ENCODE peak calls at places on chromosomes 4 and X, in nine cellular contexts. O is stomach; P is CD8-positive, alpha-beta T cell; S is SK-N-SH; J is Peyer's patch; L is iPS DF 6.9; K is A673; I is mammary epithelial cell; D is H1. F is an unnamed sample. For H3K4me1, the result is how much of the 10 kb centered on the place peaks cover.

GRCh38 chr4:111283066-111283677 is 660.3 kb upstream of the PITX2 start:
- DNase-seq in L (peak), P (peak), O (peak), D (peak), J (no peak), S (peak), I (peak), K (peak), F (peak)

GRCh38 chr4:23878235-23878861 is 11.5 kb downstream of the PPARGC1A start:
- DNase-seq in S (no peak), J (no peak), P (no peak), K (no peak), I (no peak), O (no peak), L (no peak), D (no peak), F (no peak)

GRCh38 chrX:2785538-2785937 is 33.7 kb downstream of the XG start:
- DNase-seq in P (no peak), K (no peak), J (no peak), S (no peak), L (no peak), O (no peak), D (no peak), I (peak), F (no peak)

GRCh38 chrX:124300412-124300811 is 32.0 kb upstream of the TEX13D start:
- DNase-seq in S (no peak), O (no peak), D (no peak), I (no peak), J (no peak), L (no peak), K (peak), P (no peak), F (peak)

GRCh38 chr4:147944670-147945260 is 212.9 kb downstream of the ARHGAP10 start:
- DNase-seq in D (no peak), P (no peak), K (no peak), I (no peak), J (no peak), O (no peak), S (no peak), L (no peak), F (no peak)

GRCh38 chr4:53622739-53623151 is 31.5 kb upstream of the LNX1 start:
- DNase-seq in I (peak), P (no peak), S (no peak), K (no peak), L (no peak), J (no peak), D (no peak), O (no peak), F (no peak)

GRCh38 chr4:155042014-155042413 is 166.4 kb upstream of the NPY2R start:
- DNase-seq in D (no peak), J (no peak), L (no peak), K (no peak), P (no peak), S (no peak), O (no peak), I (no peak), F (no peak)

GRCh38 chrX:129721870-129722269 is 16.9 kb upstream of the XPNPEP2 start:
- DNase-seq in P (no peak), S (no peak), O (no peak), K (no peak), D (no peak), J (no peak), I (no peak), L (no peak), F (no peak)

GRCh38 chrX:147894332-147894870 is 17.3 kb upstream of the FMR1 start:
- DNase-seq in I (no peak), O (no peak), K (no peak), L (no peak), S (no peak), J (no peak), P (no peak), D (no peak), F (no peak)

GRCh38 chr4:19786616-19787015 is 465.1 kb upstream of the SLIT2 start:
- DNase-seq in O (no peak), I (no peak), P (no peak), S (no peak), J (no peak), L (no peak), K (no peak), D (no peak), F (no peak)

GRCh38 chrX:129593137-129593536 is 53.1 kb downstream of the OCRL start:
- DNase-seq in I (peak), S (no peak), D (no peak), O (no peak), J (no peak), L (no peak), P (no peak), K (no peak), F (no peak)

DNA sequence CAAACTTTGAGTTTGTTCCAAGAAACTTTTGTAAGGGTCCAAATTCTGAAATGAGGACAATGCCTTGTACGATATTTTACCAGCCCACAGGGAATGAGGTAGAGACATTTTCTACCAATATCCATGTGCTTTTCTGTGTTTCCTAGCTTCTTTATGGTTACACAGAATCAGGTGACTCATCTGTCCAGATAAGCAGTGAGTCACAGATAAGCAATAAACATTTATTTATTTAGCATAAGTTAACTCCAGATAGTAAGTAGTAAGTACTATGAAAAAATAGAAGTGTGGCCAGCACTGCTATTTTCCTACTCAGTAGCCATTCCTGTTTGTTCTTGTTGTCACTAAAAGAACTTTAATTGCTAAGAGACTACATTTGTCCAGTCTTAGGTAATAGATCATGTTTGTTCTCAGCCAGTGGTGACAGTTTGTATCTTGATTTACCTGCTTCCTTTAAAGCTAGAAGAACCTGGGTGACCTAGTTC is 7.4 kb downstream of the AFF1 start:
- DNase-seq in D (no peak), O (no peak), J (no peak), K (no peak), L (no peak), I (no peak), P (no peak), S (no peak), F (no peak)
- H3K4me1 ChIP-seq in D (under half), O (half or more), J (under half), K (under half), L (under half), I (under half), P (under half), S (under half), F (half or more)

DNA sequence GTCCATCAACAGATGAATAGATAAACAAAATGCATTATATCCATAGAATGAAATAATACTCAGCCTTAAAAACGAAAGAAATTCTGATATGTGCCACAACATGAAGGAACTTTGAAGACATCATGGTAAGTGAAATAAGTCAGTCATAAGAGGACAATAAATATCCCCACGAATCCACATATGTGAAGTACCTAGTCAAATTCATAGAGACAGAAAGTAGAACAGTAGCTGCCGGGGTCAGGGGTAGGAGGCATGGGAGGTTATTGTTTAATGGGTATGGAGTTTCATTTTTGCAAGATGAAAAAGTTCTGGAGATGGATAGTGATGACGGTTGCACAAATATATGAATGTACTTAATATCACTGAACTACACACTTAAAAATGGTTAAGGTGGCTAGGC is 151.6 kb upstream of the MAP3K15 start:
- DNase-seq in O (no peak), K (no peak), J (no peak), I (no peak), D (no peak), S (no peak), L (no peak), P (no peak), F (no peak)
- H3K4me1 ChIP-seq in O (under half), K (under half), J (under half), I (under half), D (under half), S (under half), L (under half), P (under half), F (under half)

GRCh38 chr4:2261110-2261852 is 628 bp downstream of the MXD4 start:
- DNase-seq in S (peak), L (no peak), I (peak), P (peak), D (peak), O (peak), K (peak), J (peak), F (peak)

GRCh38 chr4:2263701-2264321 is 1.9 kb upstream of the MXD4 start:
- DNase-seq in O (no peak), K (no peak), D (no peak), J (no peak), L (no peak), S (no peak), P (no peak), I (no peak), F (no peak)

GRCh38 chr4:2261853-2262144 is at the start of gene MXD4:
- DNase-seq in L (no peak), D (no peak), P (no peak), K (peak), I (no peak), O (no peak), J (no peak), S (no peak), F (no peak)

GRCh38 chr4:2262145-2262943 is 435 bp upstream of the MXD4 start:
- DNase-seq in J (peak), P (peak), S (peak), L (peak), D (peak), K (peak), I (peak), O (peak), F (peak)

GRCh38 chr4:2262944-2263250 is 988 bp upstream of the MXD4 start:
- DNase-seq in O (no peak), P (no peak), J (no peak), I (no peak), L (no peak), S (no peak), K (no peak), D (no peak), F (no peak)
- H3K4me1 ChIP-seq in O (under half), P (under half), J (under half), I (under half), L (under half), S (under half), K (under half), D (under half), F (under half)

GRCh38 chr4:165299399-165300060 is 27.9 kb upstream of the MSMO1 start:
- DNase-seq in I (no peak), L (no peak), S (no peak), K (no peak), D (no peak), O (no peak), P (no peak), J (no peak), F (no peak)
- H3K4me1 ChIP-seq in I (under half), L (under half), S (under half), K (under half), D (under half), O (under half), P (under half), J (under half), F (under half)

GRCh38 chr4:173194175-173194574 is 25.6 kb downstream of the GALNT7 start:
- DNase-seq in J (no peak), L (no peak), K (no peak), I (no peak), S (no peak), O (no peak), D (no peak), P (no peak), F (no peak)
- H3K4me1 ChIP-seq in J (under half), L (under half), K (under half), I (under half), S (under half), O (under half), D (under half), P (under half), F (under half)

GRCh38 chr4:30882443-30882842 is 162.3 kb downstream of the PCDH7 start:
- DNase-seq in L (no peak), D (no peak), P (no peak), S (no peak), K (no peak), J (no peak), O (no peak), I (no peak), F (no peak)
- H3K4me1 ChIP-seq in L (under half), D (under half), P (under half), S (under half), K (under half), J (under half), O (under half), I (under half), F (under half)

GRCh38 chr4:81666491-81666890 is 194.8 kb upstream of the RASGEF1B start:
- DNase-seq in S (no peak), K (no peak), I (peak), L (no peak), J (no peak), P (no peak), O (no peak), D (no peak), F (no peak)

GRCh38 chr4:81665050-81665449 is 193.3 kb upstream of the RASGEF1B start:
- DNase-seq in K (no peak), L (no peak), I (no peak), P (no peak), D (no peak), J (no peak), S (no peak), O (no peak), F (no peak)

GRCh38 chr4:81664079-81664478 is 192.4 kb upstream of the RASGEF1B start:
- DNase-seq in L (no peak), S (no peak), P (no peak), D (no peak), J (no peak), O (no peak), K (no peak), I (peak), F (no peak)

DNA sequence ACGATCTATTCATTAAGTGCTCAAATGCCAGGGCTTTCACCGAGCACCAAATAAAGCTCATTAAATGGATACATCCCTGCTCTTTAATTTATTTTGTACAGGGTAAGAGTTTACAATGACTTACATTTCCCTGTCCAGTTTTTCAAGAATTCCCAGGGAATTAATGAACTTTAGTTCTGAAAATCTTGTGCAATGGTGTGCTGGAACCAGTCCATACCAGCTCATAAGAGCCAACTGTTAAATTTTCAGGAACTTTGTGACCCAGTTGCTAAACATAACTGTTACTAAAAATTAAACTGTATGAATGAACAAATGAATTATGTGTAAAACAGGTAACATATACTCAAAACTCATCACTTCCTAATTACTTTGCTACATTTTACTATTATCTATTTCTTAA is 191.7 kb upstream of the RASGEF1B start:
- DNase-seq in L (no peak), I (no peak), J (no peak), O (no peak), D (no peak), P (no peak), S (no peak), K (no peak), F (no peak)
- H3K4me1 ChIP-seq in L (under half), I (under half), J (under half), O (under half), D (under half), P (under half), S (under half), K (under half), F (under half)

GRCh38 chr4:37983951-37984350 is 23.8 kb downstream of the PTTG2 start:
- DNase-seq in L (no peak), K (no peak), P (no peak), O (no peak), S (no peak), I (no peak), J (no peak), D (no peak), F (no peak)
- H3K4me1 ChIP-seq in L (under half), K (under half), P (under half), O (under half), S (under half), I (under half), J (under half), D (under half), F (under half)

GRCh38 chr4:105970371-105970770 is 75.1 kb downstream of the NPNT start:
- DNase-seq in I (no peak), J (no peak), S (no peak), L (no peak), P (no peak), O (no peak), D (no peak), K (no peak), F (no peak)
- H3K4me1 ChIP-seq in I (under half), J (under half), S (under half), L (under half), P (under half), O (under half), D (under half), K (under half), F (under half)

GRCh38 chr4:168850016-168850415 is 160.0 kb downstream of the CBR4 start:
- DNase-seq in D (no peak), O (no peak), L (no peak), I (no peak), S (no peak), J (no peak), K (no peak), P (no peak), F (no peak)
- H3K4me1 ChIP-seq in D (under half), O (under half), L (under half), I (under half), S (under half), J (under half), K (under half), P (under half), F (under half)